ENCODE peak calls at places on chromosomes 6 and 20, in eight cellular contexts. R is KBM-7; H is GDM1; A is activated naive CD4-positive, alpha-beta T cell treated with anti-CD3 and anti-CD28 coated beads, Interleukin-2, amount 10 ng/mL, durations not matched to agents 7 days and 5 days; L is A549; M is esophagus muscularis mucosa; W is astrocyte; P is T-helper 1 cell. E is an unnamed sample.

GRCh38 chr6:46704562-46704961 is 16.9 kb downstream of the TDRD6 start:
- DNase-seq in P (no peak), W (peak; percentile 18), A (no peak), R (peak; percentile 32), M (no peak), L (peak; percentile 37), H (no peak), E (no peak)

GRCh38 chr6:44034391-44034861 is 92.8 kb downstream of the MRPL14 start:
- DNase-seq in M (no peak), R (no peak), A (no peak), H (no peak), L (no peak), W (no peak), P (no peak), E (no peak)

GRCh38 chr6:152142116-152142515 is 334.6 kb downstream of the ESR1 start:
- DNase-seq in M (no peak), P (no peak), W (no peak), R (no peak), H (no peak), A (no peak), L (no peak), E (no peak)

GRCh38 chr6:96420294-96420693 is 101.3 kb upstream of the UFL1 start:
- DNase-seq in P (no peak), M (no peak), H (no peak), W (no peak), L (no peak), R (no peak), A (no peak), E (no peak)

GRCh38 chr20:34215711-34216381 is 25.4 kb upstream of the ASIP start:
- DNase-seq in W (peak; percentile 53), L (peak; percentile 77), M (peak; percentile 92), H (no peak), A (peak; percentile 56), P (no peak), R (peak; percentile 42), E (peak; percentile 96)

GRCh38 chr20:22939181-22939580 is 95.9 kb upstream of the SSTR4 start:
- DNase-seq in H (no peak), P (no peak), W (no peak), L (no peak), A (no peak), R (no peak), M (no peak), E (no peak)

GRCh38 chr6:29626948-29627761 is 5.8 kb downstream of the GABBR1 start:
- DNase-seq in M (no peak), H (no peak), P (no peak), W (no peak), A (no peak), L (no peak), R (no peak), E (no peak)

GRCh38 chr20:37584238-37584807 is 56.6 kb upstream of the BLCAP start:
- DNase-seq in L (no peak), H (no peak), R (no peak), P (no peak), W (no peak), M (no peak), A (no peak), E (no peak)

GRCh38 chr6:44712353-44713147 is 325.0 kb downstream of the CDC5L start:
- DNase-seq in W (peak; percentile 63), R (no peak), A (no peak), L (no peak), P (no peak), H (no peak), M (no peak), E (no peak)

GRCh38 chr20:62808211-62808865 is 3.7 kb downstream of the OGFR start:
- DNase-seq in W (no peak), L (peak; percentile 65), M (no peak), R (peak; percentile 76), A (peak; percentile 81), H (no peak), P (peak; percentile 67), E (peak; percentile 74)

GRCh38 chr6:82097676-82098075 is 149.9 kb downstream of the IBTK start:
- DNase-seq in M (no peak), P (no peak), R (no peak), W (no peak), A (no peak), H (no peak), L (peak; percentile 18), E (no peak)

GRCh38 chr20:47262365-47263013 is 94.0 kb downstream of the ZMYND8 start:
- DNase-seq in W (no peak), M (no peak), A (no peak), H (no peak), L (no peak), P (no peak), R (no peak), E (no peak)

GRCh38 chr6:134295953-134296553 is 21.9 kb downstream of the SGK1 start:
- DNase-seq in P (no peak), R (peak; percentile 84), L (peak; percentile 92), M (no peak), A (no peak), H (no peak), W (peak; percentile 99), E (no peak)

GRCh38 chr6:13531956-13532355 is 42.4 kb upstream of the SIRT5 start:
- DNase-seq in M (no peak), R (no peak), W (no peak), L (no peak), P (no peak), H (no peak), A (no peak), E (no peak)

GRCh38 chr20:24406251-24406650 is 63.2 kb upstream of the SYNDIG1 start:
- DNase-seq in M (no peak), P (no peak), W (no peak), L (no peak), R (no peak), H (no peak), A (no peak), E (no peak)

GRCh38 chr6:150981095-150981494 is 115.6 kb downstream of the MTHFD1L start:
- DNase-seq in W (no peak), A (no peak), H (no peak), P (no peak), L (no peak), M (no peak), R (no peak), E (no peak)

GRCh38 chr20:61161649-61162210 is 90.3 kb upstream of the CDH4 start:
- DNase-seq in L (no peak), A (no peak), W (no peak), R (no peak), M (no peak), P (no peak), H (no peak), E (no peak)

GRCh38 chr6:33112148-33112547 is 36.4 kb downstream of the HLA-DPB1 start:
- DNase-seq in W (peak; percentile 37), M (peak; percentile 47), L (peak; percentile 10), P (no peak), H (peak; percentile 39), A (no peak), R (peak; percentile 31), E (peak; percentile 57)

GRCh38 chr6:148324297-148325007 is 18.2 kb upstream of the SASH1 start:
- DNase-seq in M (no peak), H (no peak), L (no peak), W (peak; percentile 36), P (no peak), R (no peak), A (no peak), E (no peak)

GRCh38 chr20:54172532-54172855 is 1.3 kb downstream of the CYP24A1 start:
- DNase-seq in P (no peak), A (no peak), W (no peak), L (peak; percentile 80), R (no peak), M (no peak), H (no peak), E (no peak)